ENCODE peak calls at places on chromosomes 11 and 22, in six cellular contexts. D is adrenal gland, P is breast epithelium, E is cardiac fibroblast, O is hepatocyte, R is Calu3. Q is an unnamed sample.

GRCh38 chr11:57566035-57566504 is 1.4 kb downstream of the UBE2L6 start:
- DNase-seq in D (peak), P (no peak), E (peak), O (peak), R (peak), Q (no peak)

GRCh38 chr11:118051611-118052461 is 25.0 kb upstream of the TMPRSS4 start:
- DNase-seq in D (no peak), P (peak), E (no peak), O (no peak), R (no peak), Q (no peak)

GRCh38 chr11:64333556-64333955 is 6.4 kb upstream of the CCDC88B start:
- DNase-seq in D (no peak), P (no peak), E (no peak), O (no peak), R (no peak), Q (no peak)

GRCh38 chr11:61930936-61931335 is 13.6 kb upstream of the RAB3IL1 start:
- DNase-seq in D (no peak), P (no peak), E (no peak), O (no peak), R (no peak), Q (no peak)

GRCh38 chr11:36328956-36329673 is 33.0 kb downstream of the PRR5L start:
- DNase-seq in D (no peak), P (no peak), E (no peak), O (no peak), R (no peak), Q (no peak)

GRCh38 chr11:117259417-117259816 is 26.9 kb downstream of the RNF214 start:
- DNase-seq in D (no peak), P (no peak), E (peak), O (no peak), R (no peak), Q (no peak)

GRCh38 chr11:122984186-122985011 is 2.8 kb upstream of the BSX start:
- DNase-seq in D (no peak), P (no peak), E (peak), O (no peak), R (peak), Q (no peak)

GRCh38 chr11:28799316-28799715 is 691.1 kb downstream of the METTL15 start:
- DNase-seq in D (no peak), P (no peak), E (peak), O (no peak), R (no peak), Q (no peak)

GRCh38 chr22:41873391-41873790 is 40.5 kb downstream of the SREBF2 start:
- DNase-seq in D (no peak), P (no peak), E (no peak), O (no peak), R (no peak), Q (no peak)

GRCh38 chr11:68374531-68374930 is 62.1 kb downstream of the LRP5 start:
- DNase-seq in D (no peak), P (no peak), E (no peak), O (no peak), R (no peak), Q (no peak)

GRCh38 chr11:64607381-64608259 is 16.6 kb downstream of the SLC22A12 start:
- DNase-seq in D (no peak), P (no peak), E (peak), O (no peak), R (no peak), Q (no peak)

GRCh38 chr11:119363874-119364590 is 17.5 kb downstream of the USP2 start:
- DNase-seq in D (no peak), P (no peak), E (no peak), O (peak), R (peak), Q (no peak)

GRCh38 chr11:64218628-64219353 is 7.2 kb downstream of the TRPT1 start:
- DNase-seq in D (peak), P (no peak), E (no peak), O (peak), R (no peak), Q (no peak)

GRCh38 chr11:105790841-105791240 is 181.0 kb downstream of the GRIA4 start:
- DNase-seq in D (no peak), P (no peak), E (no peak), O (no peak), R (no peak), Q (no peak)

GRCh38 chr11:115219378-115219777 is 284.8 kb downstream of the CADM1 start:
- DNase-seq in D (no peak), P (no peak), E (no peak), O (no peak), R (no peak), Q (no peak)

GRCh38 chr11:134945993-134946392 is 534.0 kb upstream of the B3GAT1 start:
- DNase-seq in D (no peak), P (no peak), E (no peak), O (no peak), R (no peak), Q (no peak)

GRCh38 chr11:6926208-6927029 is at the start of gene ZNF215:
- DNase-seq in D (peak), P (peak), E (peak), O (peak), R (peak), Q (peak)

GRCh38 chr11:100403817-100404216 is 283.3 kb upstream of the ARHGAP42 start:
- DNase-seq in D (no peak), P (no peak), E (peak), O (no peak), R (no peak), Q (no peak)

GRCh38 chr22:40289991-40290459 is 56.3 kb upstream of the ADSL start:
- DNase-seq in D (no peak), P (no peak), E (no peak), O (no peak), R (no peak), Q (no peak)

GRCh38 chr11:32437406-32438345 is 2.3 kb upstream of the WT1 start:
- DNase-seq in D (no peak), P (no peak), E (no peak), O (no peak), R (no peak), Q (no peak)

GRCh38 chr11:71235719-71236118 is 16.7 kb downstream of the SHANK2 start:
- DNase-seq in D (no peak), P (no peak), E (no peak), O (no peak), R (no peak), Q (no peak)

GRCh38 chr11:26964335-26964734 is 29.6 kb upstream of the FIBIN start:
- DNase-seq in D (no peak), P (no peak), E (no peak), O (no peak), R (no peak), Q (no peak)

GRCh38 chr11:115502636-115503082 is 1.6 kb downstream of the CADM1 start:
- DNase-seq in D (no peak), P (no peak), E (no peak), O (no peak), R (no peak), Q (no peak)

GRCh38 chr11:124115782-124116616 is 749 bp downstream of the VWA5A start:
- DNase-seq in D (peak), P (no peak), E (no peak), O (peak), R (no peak), Q (no peak)

GRCh38 chr22:21642584-21643448 is 714 bp downstream of the SDF2L1 start:
- DNase-seq in D (no peak), P (no peak), E (peak), O (peak), R (peak), Q (no peak)

GRCh38 chr22:19357270-19358105 is 66.0 kb upstream of the CLTCL1 start:
- DNase-seq in D (no peak), P (no peak), E (no peak), O (no peak), R (no peak), Q (no peak)

GRCh38 chr11:8011981-8012444 is 24.9 kb downstream of the EIF3F start:
- DNase-seq in D (no peak), P (no peak), E (peak), O (peak), R (no peak), Q (no peak)

GRCh38 chr11:102447941-102448868 is 4.4 kb downstream of the TMEM123 start:
- DNase-seq in D (no peak), P (no peak), E (no peak), O (no peak), R (no peak), Q (no peak)

GRCh38 chr11:57484141-57484710 is 23.9 kb downstream of the RTN4RL2 start:
- DNase-seq in D (no peak), P (no peak), E (no peak), O (no peak), R (no peak), Q (no peak)

GRCh38 chr11:78961186-78961782 is 386.6 kb upstream of the NARS2 start:
- DNase-seq in D (no peak), P (no peak), E (peak), O (peak), R (peak), Q (no peak)

GRCh38 chr11:10639350-10639749 is 54.2 kb downstream of the IRAG1 start:
- DNase-seq in D (no peak), P (no peak), E (no peak), O (no peak), R (no peak), Q (no peak)

GRCh38 chr22:28250036-28250695 is 331.1 kb upstream of the PITPNB start:
- DNase-seq in D (no peak), P (no peak), E (no peak), O (no peak), R (no peak), Q (no peak)

GRCh38 chr11:105244157-105244820 is 104.7 kb upstream of the CARD18 start:
- DNase-seq in D (no peak), P (no peak), E (peak), O (peak), R (peak), Q (no peak)

GRCh38 chr11:80722616-80723015 is 1281.8 kb upstream of the TENM4 start:
- DNase-seq in D (no peak), P (no peak), E (peak), O (peak), R (no peak), Q (no peak)

GRCh38 chr22:46951326-46951725 is 188.9 kb downstream of the TBC1D22A start:
- DNase-seq in D (no peak), P (no peak), E (no peak), O (no peak), R (no peak), Q (no peak)

GRCh38 chr11:110818032-110818687 is 105.9 kb upstream of the ARHGAP20 start:
- DNase-seq in D (no peak), P (no peak), E (peak), O (peak), R (no peak), Q (no peak)

GRCh38 chr22:19085233-19086043 is 36.8 kb downstream of the DGCR2 start:
- DNase-seq in D (no peak), P (no peak), E (peak), O (peak), R (peak), Q (no peak)

GRCh38 chr22:28019881-28020861 is 101.1 kb upstream of the PITPNB start:
- DNase-seq in D (peak), P (peak), E (peak), O (peak), R (peak), Q (peak)

GRCh38 chr11:68749061-68749491 is 2.2 kb downstream of the TESMIN start:
- DNase-seq in D (no peak), P (no peak), E (no peak), O (no peak), R (no peak), Q (no peak)

GRCh38 chr11:93645938-93646337 is 15.5 kb upstream of the CEP295 start:
- DNase-seq in D (no peak), P (no peak), E (no peak), O (no peak), R (no peak), Q (no peak)

GRCh38 chr11:93652161-93652597 is 9.3 kb upstream of the CEP295 start:
- DNase-seq in D (no peak), P (no peak), E (peak), O (peak), R (peak), Q (no peak)

GRCh38 chr11:93646399-93646798 is 15.1 kb upstream of the CEP295 start:
- DNase-seq in D (no peak), P (no peak), E (no peak), O (no peak), R (no peak), Q (no peak)

GRCh38 chr11:93651052-93651451 is 10.4 kb upstream of the CEP295 start:
- DNase-seq in D (no peak), P (no peak), E (no peak), O (no peak), R (no peak), Q (no peak)

GRCh38 chr11:93648168-93648567 is 13.3 kb upstream of the CEP295 start:
- DNase-seq in D (no peak), P (no peak), E (peak), O (peak), R (no peak), Q (no peak)
- TF ChIP-seq CTCF in D (no peak), P (no peak), E (peak), O (peak), R (no peak), Q (no peak)

GRCh38 chr22:23243006-23243573 is 62.8 kb downstream of the BCR start:
- DNase-seq in D (no peak), P (no peak), E (no peak), O (peak), R (no peak), Q (no peak)
- TF ChIP-seq CTCF in D (no peak), P (no peak), E (no peak), O (no peak), R (no peak), Q (no peak)

DNA sequence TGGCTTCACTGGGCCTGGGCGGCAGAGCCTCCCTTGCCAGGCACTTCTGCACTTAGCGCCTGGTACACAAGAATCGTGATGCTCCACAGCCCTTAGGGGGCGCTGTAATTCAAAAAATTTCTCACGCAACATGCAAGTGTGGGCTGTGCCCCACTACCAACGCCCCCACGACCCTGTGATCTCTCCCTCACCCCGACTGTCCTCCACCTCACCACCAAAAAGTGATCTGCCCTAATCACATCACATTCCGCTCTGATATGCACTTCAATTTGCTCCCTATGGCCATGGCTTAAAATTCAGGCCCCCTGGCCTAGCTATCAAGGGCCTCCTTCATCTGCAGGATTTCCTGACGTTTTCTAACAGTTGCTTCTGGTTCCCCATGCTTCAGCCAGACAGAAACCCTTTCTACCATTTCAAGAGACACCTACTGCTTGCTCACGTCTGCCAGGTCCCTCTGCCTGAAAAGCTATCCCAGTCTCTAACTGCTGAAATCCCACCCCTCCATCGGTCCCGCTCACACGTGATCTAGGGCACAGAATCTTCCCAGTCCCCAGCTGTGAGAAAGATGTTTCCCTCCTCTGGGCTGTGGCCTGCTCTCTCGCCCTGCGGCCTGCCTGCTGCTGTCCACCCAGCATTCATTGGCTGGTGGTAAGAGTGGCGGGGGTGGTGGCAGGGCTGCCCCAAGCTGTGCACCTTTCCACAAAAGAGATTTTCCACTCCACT is 27.9 kb upstream of the LRRC32 start:
- DNase-seq in D (no peak), P (no peak), E (peak), O (no peak), R (no peak), Q (no peak)
- TF ChIP-seq CTCF in D (peak), P (no peak), E (peak), O (peak), R (no peak), Q (no peak)

DNA sequence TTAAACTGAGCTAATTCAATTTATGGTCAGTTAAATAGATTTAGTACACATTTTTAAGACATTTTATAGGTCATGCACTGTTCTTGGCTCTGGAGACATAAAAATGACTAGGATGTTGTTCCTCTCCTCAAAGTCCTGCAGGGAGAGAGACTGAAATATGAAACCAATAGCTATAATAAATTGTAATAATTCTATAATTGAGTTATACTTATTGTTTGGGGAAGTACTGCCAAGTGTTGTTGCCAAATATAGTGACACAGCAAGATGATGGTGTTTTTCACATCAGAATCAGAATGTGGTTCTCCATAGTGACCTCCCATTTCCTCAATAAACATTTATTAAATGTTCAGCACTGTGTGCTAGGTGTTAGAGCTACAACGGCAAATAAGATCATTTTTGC is 470.6 kb downstream of the NTM start:
- DNase-seq in D (no peak), P (no peak), E (peak), O (no peak), R (no peak), Q (no peak)
- TF ChIP-seq CTCF in D (no peak), P (no peak), E (no peak), O (no peak), R (no peak), Q (no peak)

DNA sequence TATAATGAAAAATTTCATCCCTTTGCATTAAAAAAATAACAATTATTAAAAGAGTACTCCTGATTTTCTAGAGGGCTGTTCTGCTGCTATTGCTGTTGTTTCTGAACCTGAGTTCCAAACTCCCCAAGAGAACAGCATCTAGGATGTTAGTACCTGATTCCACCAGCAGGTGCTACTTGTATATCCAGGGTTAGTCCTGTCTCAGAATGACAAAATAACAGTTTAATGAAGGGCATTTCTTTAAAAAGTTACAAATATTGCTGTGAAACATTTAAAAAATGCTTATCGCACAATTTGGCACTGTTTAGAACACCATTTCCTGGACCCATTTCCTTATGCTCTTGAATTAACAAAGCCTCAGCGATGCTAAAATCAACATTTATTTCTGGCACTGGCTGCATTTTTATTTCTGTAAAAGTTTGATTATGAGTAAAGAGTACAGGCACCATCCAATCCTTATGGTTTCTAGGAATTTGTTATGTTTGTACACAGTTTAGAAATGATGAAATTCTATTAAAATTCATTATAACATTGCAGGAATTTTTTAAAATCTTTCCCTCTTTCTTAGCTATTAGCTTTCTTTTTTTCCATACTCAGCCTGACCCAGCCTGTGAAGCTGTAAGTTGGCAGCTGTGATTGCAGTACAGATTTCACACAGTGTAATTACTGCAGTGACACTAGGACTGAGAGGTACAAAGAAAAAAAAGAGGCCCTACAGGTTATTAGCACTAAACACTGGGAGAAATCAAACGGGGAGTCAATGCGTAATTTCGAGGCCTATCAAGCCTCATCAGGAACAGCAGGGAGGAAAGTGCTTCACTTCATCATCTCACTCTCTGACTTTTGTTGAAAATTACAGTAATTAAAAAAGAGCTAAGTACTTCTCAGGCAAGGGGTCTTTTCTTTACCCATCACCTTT is 208.8 kb downstream of the DCDC1 start:
- DNase-seq in D (no peak), P (no peak), E (peak), O (no peak), R (no peak), Q (no peak)
- TF ChIP-seq CTCF in D (no peak), P (peak), E (peak), O (no peak), R (peak), Q (no peak)

GRCh38 chr11:2150206-2150847 is 10.7 kb downstream of the INS start:
- DNase-seq in D (no peak), P (no peak), E (peak), O (peak), R (no peak), Q (no peak)
- TF ChIP-seq CTCF in D (peak), P (no peak), E (peak), O (peak), R (peak), Q (no peak)

GRCh38 chr11:113163291-113164030 is 150.9 kb upstream of the TTC12 start:
- DNase-seq in D (peak), P (no peak), E (peak), O (no peak), R (no peak), Q (no peak)
- TF ChIP-seq CTCF in D (no peak), P (no peak), E (peak), O (peak), R (no peak), Q (no peak)

Q was measured in omental fat pad.